ENCODE peak calls at places on chromosomes 5 and 9, in eight cellular contexts. R, D, Z, V, G, X, N and T are unnamed samples.

GRCh38 chr5:16808021-16808420 is 128.1 kb downstream of the MYO10 start:
- DNase-seq in G (no peak), N (no peak), Z (no peak), X (no peak), D (no peak), R (no peak), V (no peak), T (no peak)

GRCh38 chr5:134242146-134242545 is 16.3 kb upstream of the PPP2CA start:
- DNase-seq in N (no peak), V (no peak), X (peak; percentile 74), R (no peak), Z (no peak), D (no peak), G (no peak), T (peak; percentile 37)

GRCh38 chr9:105385372-105385985 is 62.4 kb upstream of the FSD1L start:
- DNase-seq in V (peak; percentile 81), N (no peak), Z (peak; percentile 51), G (no peak), D (peak; percentile 27), R (no peak), X (no peak), T (peak; percentile 43)

GRCh38 chr5:96410013-96410412 is 23.0 kb downstream of the PCSK1 start:
- DNase-seq in V (no peak), D (no peak), N (no peak), R (no peak), Z (no peak), G (no peak), X (no peak), T (no peak)

GRCh38 chr5:168324864-168325615 is 33.6 kb downstream of the WWC1 start:
- DNase-seq in G (peak; percentile 60), V (no peak), N (no peak), D (no peak), R (peak; percentile 52), X (peak; percentile 47), Z (no peak), T (no peak)

GRCh38 chr5:116964438-116964837 is 389.8 kb upstream of the SEMA6A start:
- DNase-seq in V (no peak), R (no peak), D (no peak), Z (no peak), G (no peak), N (no peak), X (no peak), T (no peak)

GRCh38 chr9:99873531-99873930 is 32.9 kb upstream of the STX17 start:
- DNase-seq in N (no peak), D (no peak), Z (no peak), R (no peak), G (no peak), V (no peak), X (peak; percentile 47), T (peak; percentile 33)

GRCh38 chr5:5270958-5271605 is 131.0 kb downstream of the ADAMTS16 start:
- DNase-seq in N (peak; percentile 73), G (peak; percentile 46), X (peak; percentile 77), Z (no peak), D (no peak), V (no peak), R (peak; percentile 79), T (peak; percentile 84)

GRCh38 chr9:13380903-13381302 is 101.4 kb upstream of the MPDZ start:
- DNase-seq in G (no peak), Z (no peak), R (no peak), N (no peak), V (no peak), X (no peak), D (no peak), T (no peak)

GRCh38 chr9:116322521-116322920 is 168.9 kb downstream of the PAPPA start:
- DNase-seq in N (no peak), Z (no peak), G (no peak), X (peak; percentile 74), R (no peak), V (no peak), D (no peak), T (peak; percentile 62)

GRCh38 chr5:15021286-15022046 is 149.9 kb upstream of the ANKH start:
- DNase-seq in Z (no peak), N (no peak), V (peak; percentile 25), X (peak; percentile 94), D (no peak), G (no peak), R (no peak), T (peak; percentile 94)

GRCh38 chr9:94697972-94698581 is 28.4 kb upstream of the AOPEP start:
- DNase-seq in G (no peak), V (no peak), D (no peak), Z (no peak), X (peak; percentile 50), N (no peak), R (peak; percentile 34), T (peak; percentile 69)

GRCh38 chr9:13354733-13355132 is 75.2 kb upstream of the MPDZ start:
- DNase-seq in N (no peak), V (peak; percentile 7), R (no peak), D (no peak), X (peak; percentile 52), G (no peak), Z (no peak), T (peak; percentile 81)

GRCh38 chr9:95742821-95743220 is 132.7 kb upstream of the ERCC6L2 start:
- DNase-seq in R (no peak), X (no peak), Z (no peak), G (no peak), V (no peak), D (no peak), N (no peak), T (no peak)

GRCh38 chr5:173618927-173619519 is 2.6 kb upstream of the BOD1 start:
- DNase-seq in R (peak; percentile 52), D (peak; percentile 47), V (peak; percentile 66), X (peak; percentile 43), G (peak; percentile 57), Z (no peak), N (no peak), T (peak; percentile 74)

GRCh38 chr5:178441486-178442270 is 148.5 kb downstream of the COL23A1 start:
- DNase-seq in X (no peak), V (no peak), Z (no peak), N (no peak), G (no peak), D (no peak), R (no peak), T (no peak)

DNA sequence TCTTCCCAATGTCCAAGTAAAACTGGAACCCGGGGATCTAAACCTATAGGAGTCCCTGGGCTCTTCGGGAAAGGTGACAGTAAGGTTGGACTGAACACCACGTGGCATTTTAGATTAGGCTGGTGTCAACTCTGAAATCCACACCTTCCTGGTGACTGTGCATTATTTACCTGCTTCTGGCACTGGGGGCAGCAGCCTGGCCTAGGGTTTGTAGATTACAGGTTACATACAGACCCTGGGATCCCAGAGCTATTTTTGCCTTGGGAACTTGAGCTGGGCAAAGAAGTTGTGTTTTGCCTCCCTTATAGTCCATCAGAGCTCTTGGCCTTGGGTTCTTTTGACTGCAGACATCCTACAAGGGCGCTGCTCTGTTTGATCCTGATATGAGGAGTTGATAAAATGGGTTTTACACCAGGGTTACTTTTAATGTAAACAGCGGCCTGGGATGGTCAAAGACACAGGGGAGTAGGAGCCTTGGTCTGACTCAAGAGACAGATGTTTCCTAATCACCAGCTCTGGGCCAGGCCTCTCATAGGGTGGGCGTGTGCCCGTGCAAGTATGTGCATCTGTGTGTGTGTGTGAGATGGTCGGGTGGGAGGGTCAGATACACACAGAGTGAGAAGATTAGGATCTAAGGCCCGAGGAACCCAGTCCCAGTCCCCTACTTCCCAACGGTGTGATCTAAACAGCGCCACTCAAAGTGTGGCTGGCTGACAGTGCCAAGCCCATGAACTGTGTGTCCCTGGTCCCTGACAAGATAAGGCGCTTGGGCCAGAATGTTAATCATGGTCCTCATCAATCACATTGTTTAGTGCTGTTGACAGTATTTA is 173.4 kb downstream of the DAB2IP start:
- DNase-seq in D (no peak), X (peak; percentile 23), Z (no peak), V (peak; percentile 22), N (no peak), G (no peak), R (no peak), T (no peak)
- TF ChIP-seq CTCF in D (no peak), X (no peak), Z (no peak), V (no peak), N (no peak), G (no peak), R (no peak), T (no peak)

GRCh38 chr5:141363952-141364660 is at the start of gene PCDHGA5:
- DNase-seq in N (no peak), X (peak; percentile 26), R (no peak), Z (no peak), V (no peak), D (no peak), G (no peak), T (peak; percentile 49)
- H3K4me3 ChIP-seq in N (peak within 1 kb of the TSS; percentile 28), X (peak within 1 kb of the TSS; percentile 39), R (no peak within 1 kb of the TSS), Z (no peak within 1 kb of the TSS), V (no peak within 1 kb of the TSS), D (no peak within 1 kb of the TSS), G (no peak within 1 kb of the TSS), T (peak within 1 kb of the TSS; percentile 47)

GRCh38 chr5:144196612-144197011 is 25.9 kb downstream of the KCTD16 start:
- DNase-seq in R (no peak), Z (no peak), N (no peak), G (no peak), X (no peak), V (no peak), D (no peak), T (no peak)
- TF ChIP-seq CTCF in R (no peak), Z (no peak), N (no peak), G (no peak), X (no peak), V (no peak), D (no peak), T (peak; percentile 29)

GRCh38 chr9:38436708-38437107 is 12.5 kb upstream of the IGFBPL1 start:
- DNase-seq in X (no peak), R (no peak), D (no peak), V (no peak), Z (no peak), N (no peak), G (no peak), T (no peak)

GRCh38 chr9:38434833-38435232 is 10.6 kb upstream of the IGFBPL1 start:
- DNase-seq in V (no peak), G (peak; percentile 18), Z (no peak), N (no peak), R (no peak), D (no peak), X (peak; percentile 25), T (no peak)

GRCh38 chr9:38439291-38439915 is 15.1 kb upstream of the IGFBPL1 start:
- DNase-seq in R (no peak), Z (no peak), N (no peak), X (no peak), G (no peak), V (no peak), D (no peak), T (no peak)

GRCh38 chr9:38435526-38435925 is 11.3 kb upstream of the IGFBPL1 start:
- DNase-seq in D (no peak), R (no peak), V (no peak), N (no peak), G (peak; percentile 2), Z (no peak), X (peak; percentile 83), T (no peak)

DNA sequence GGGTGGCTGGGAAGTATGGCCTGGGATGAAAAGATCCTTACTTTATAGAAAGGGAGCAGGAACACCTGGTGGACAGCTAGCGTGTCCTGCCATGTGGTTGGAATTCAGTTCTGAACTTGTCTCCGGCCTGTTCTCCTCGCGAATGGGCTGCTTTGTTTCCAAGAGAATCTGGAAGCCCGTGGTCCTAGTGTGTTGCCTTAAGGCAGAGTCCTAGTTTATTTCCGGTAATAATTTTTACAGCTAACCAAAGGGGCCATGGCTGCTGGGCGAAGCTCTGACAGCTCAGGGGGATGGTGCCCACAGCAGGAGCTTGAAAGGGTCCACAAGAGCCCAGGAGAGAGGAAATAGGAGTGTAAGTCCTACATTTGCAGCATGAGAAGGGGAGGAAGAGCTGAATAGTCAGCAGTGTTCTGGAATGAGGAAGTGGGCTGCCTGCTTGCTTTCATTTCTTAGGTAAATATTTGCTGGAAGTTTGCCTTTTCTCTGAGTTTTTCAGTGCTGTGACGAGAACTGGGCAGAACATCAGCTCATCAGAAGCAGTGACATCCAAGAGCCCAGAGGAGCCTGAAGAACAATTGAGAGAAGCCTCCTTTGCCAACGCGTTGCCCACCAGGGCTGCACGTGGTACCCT is 13.1 kb upstream of the IGFBPL1 start:
- DNase-seq in N (no peak), R (no peak), V (peak; percentile 18), X (peak; percentile 75), D (no peak), G (peak; percentile 36), Z (no peak), T (peak; percentile 16)
- H3K4me3 ChIP-seq in N (no peak overlapping the region), R (no peak overlapping the region), V (no peak overlapping the region), X (no peak overlapping the region), D (no peak overlapping the region), G (no peak overlapping the region), Z (no peak overlapping the region), T (no peak overlapping the region)